ENCODE peak calls at places on chromosomes 12 and 14, in eight cellular contexts. One of them, this sample, is unnamed. For H3K4me1, the result is how much of the 10 kb centered on the place peaks cover.

GRCh38 chr12:27207626-27208413 is 36.3 kb upstream of the STK38L start:
- DNase-seq in K562: no peak
- DNase-seq in IMR-90: peak
- DNase-seq in adrenal gland: no peak
- DNase-seq in ovary: no peak
- DNase-seq in A549: no peak
- DNase-seq in HepG2: no peak
- DNase-seq in esophagus squamous epithelium: no peak
- DNase-seq in this sample: no peak

GRCh38 chr12:102833687-102834435 is 83.2 kb downstream of the PAH start:
- DNase-seq in K562: no peak
- DNase-seq in IMR-90: no peak
- DNase-seq in adrenal gland: no peak
- DNase-seq in ovary: peak
- DNase-seq in A549: no peak
- DNase-seq in HepG2: no peak
- DNase-seq in esophagus squamous epithelium: no peak
- DNase-seq in this sample: no peak

GRCh38 chr14:85415015-85415712 is 114.8 kb upstream of the FLRT2 start:
- DNase-seq in K562: no peak
- DNase-seq in IMR-90: peak
- DNase-seq in adrenal gland: peak
- DNase-seq in ovary: peak
- DNase-seq in A549: peak
- DNase-seq in HepG2: peak
- DNase-seq in esophagus squamous epithelium: no peak
- DNase-seq in this sample: peak

GRCh38 chr12:118237908-118238307 is 102.0 kb downstream of the PEBP1 start:
- DNase-seq in K562: no peak
- DNase-seq in IMR-90: peak
- DNase-seq in adrenal gland: no peak
- DNase-seq in ovary: no peak
- DNase-seq in A549: no peak
- DNase-seq in HepG2: no peak
- DNase-seq in esophagus squamous epithelium: no peak
- DNase-seq in this sample: no peak

GRCh38 chr14:103078420-103078749 is 5.6 kb upstream of the LBHD2 start:
- DNase-seq in K562: peak
- DNase-seq in IMR-90: peak
- DNase-seq in adrenal gland: peak
- DNase-seq in ovary: peak
- DNase-seq in A549: peak
- DNase-seq in HepG2: peak
- DNase-seq in esophagus squamous epithelium: no peak
- DNase-seq in this sample: peak

GRCh38 chr12:111093428-111094142 is 173.2 kb upstream of the MYL2 start:
- DNase-seq in K562: no peak
- DNase-seq in IMR-90: no peak
- DNase-seq in adrenal gland: no peak
- DNase-seq in ovary: no peak
- DNase-seq in A549: no peak
- DNase-seq in HepG2: no peak
- DNase-seq in esophagus squamous epithelium: no peak
- DNase-seq in this sample: no peak

GRCh38 chr12:32305163-32305562 is 94.2 kb upstream of the FGD4 start:
- DNase-seq in K562: no peak
- DNase-seq in IMR-90: peak
- DNase-seq in adrenal gland: no peak
- DNase-seq in ovary: no peak
- DNase-seq in A549: peak
- DNase-seq in HepG2: peak
- DNase-seq in esophagus squamous epithelium: no peak
- DNase-seq in this sample: no peak

GRCh38 chr14:58994130-58994529 is 194.3 kb upstream of the DAAM1 start:
- DNase-seq in K562: no peak
- DNase-seq in IMR-90: no peak
- DNase-seq in adrenal gland: no peak
- DNase-seq in ovary: no peak
- DNase-seq in A549: no peak
- DNase-seq in HepG2: no peak
- DNase-seq in esophagus squamous epithelium: no peak
- DNase-seq in this sample: no peak

DNA sequence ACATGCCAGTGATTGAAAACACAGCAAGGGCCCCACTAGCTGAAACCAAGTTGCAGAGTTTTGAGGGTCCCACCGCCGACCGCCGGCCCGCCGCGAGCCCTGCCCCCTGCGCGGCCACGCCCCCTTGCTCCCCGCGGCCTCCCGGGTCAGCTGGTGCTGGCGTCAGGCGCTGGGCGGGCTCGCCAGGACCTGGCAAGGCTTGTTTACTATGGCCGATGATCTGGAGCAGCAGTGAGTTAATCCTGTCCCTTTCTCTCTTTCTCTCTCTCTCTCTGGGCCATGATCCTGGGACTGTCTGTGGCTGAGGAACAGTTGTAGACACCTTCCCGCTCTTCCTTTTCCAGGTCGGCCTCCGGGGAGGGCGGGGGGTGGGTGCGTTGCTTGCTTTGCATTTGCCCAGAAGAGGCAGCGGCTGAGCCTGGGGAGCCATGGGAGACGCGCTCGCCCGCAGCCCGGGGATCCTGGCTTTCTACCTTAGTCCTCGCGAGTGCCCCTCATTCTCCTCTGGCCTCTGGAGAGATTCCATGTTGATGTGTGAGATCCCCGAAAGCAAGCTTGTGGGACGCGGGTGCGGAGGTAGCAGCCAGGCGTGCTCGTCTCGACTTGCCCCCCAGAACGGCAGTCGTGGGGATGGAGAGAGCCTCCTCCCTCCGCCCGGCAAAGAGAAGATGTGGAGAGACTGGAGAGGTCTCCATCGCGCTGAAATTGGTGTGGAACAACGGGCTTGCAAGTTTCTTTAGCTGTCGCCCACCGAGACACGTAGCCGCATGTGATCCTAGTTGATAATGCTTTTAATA is at the start of gene ABHD4:
- DNase-seq in K562: peak
- DNase-seq in IMR-90: peak
- DNase-seq in adrenal gland: peak
- DNase-seq in ovary: peak
- DNase-seq in A549: peak
- DNase-seq in HepG2: peak
- DNase-seq in esophagus squamous epithelium: no peak
- DNase-seq in this sample: peak
- TF ChIP-seq POLR2A in K562: peak
- TF ChIP-seq POLR2A in IMR-90: peak
- TF ChIP-seq POLR2A in adrenal gland: peak
- TF ChIP-seq POLR2A in ovary: no peak
- TF ChIP-seq POLR2A in A549: peak
- TF ChIP-seq POLR2A in HepG2: no peak
- TF ChIP-seq POLR2A in esophagus squamous epithelium: peak
- TF ChIP-seq POLR2A in this sample: peak

GRCh38 chr14:40221428-40221827 is 789.2 kb upstream of the FBXO33 start:
- DNase-seq in K562: no peak
- DNase-seq in IMR-90: no peak
- DNase-seq in adrenal gland: no peak
- DNase-seq in ovary: no peak
- DNase-seq in A549: no peak
- DNase-seq in HepG2: no peak
- DNase-seq in esophagus squamous epithelium: no peak
- DNase-seq in this sample: no peak

GRCh38 chr14:40216976-40217375 is 784.7 kb upstream of the FBXO33 start:
- DNase-seq in K562: no peak
- DNase-seq in IMR-90: no peak
- DNase-seq in adrenal gland: no peak
- DNase-seq in ovary: no peak
- DNase-seq in A549: no peak
- DNase-seq in HepG2: no peak
- DNase-seq in esophagus squamous epithelium: no peak
- DNase-seq in this sample: no peak

GRCh38 chr14:40219032-40219431 is 786.8 kb upstream of the FBXO33 start:
- DNase-seq in K562: no peak
- DNase-seq in IMR-90: no peak
- DNase-seq in adrenal gland: no peak
- DNase-seq in ovary: no peak
- DNase-seq in A549: no peak
- DNase-seq in HepG2: no peak
- DNase-seq in esophagus squamous epithelium: no peak
- DNase-seq in this sample: no peak

GRCh38 chr14:40222996-40223395 is 790.8 kb upstream of the FBXO33 start:
- DNase-seq in K562: no peak
- DNase-seq in IMR-90: no peak
- DNase-seq in adrenal gland: no peak
- DNase-seq in ovary: no peak
- DNase-seq in A549: no peak
- DNase-seq in HepG2: no peak
- DNase-seq in esophagus squamous epithelium: no peak
- DNase-seq in this sample: no peak

GRCh38 chr14:40218282-40218941 is 786.2 kb upstream of the FBXO33 start:
- DNase-seq in K562: no peak
- DNase-seq in IMR-90: no peak
- DNase-seq in adrenal gland: no peak
- DNase-seq in ovary: no peak
- DNase-seq in A549: no peak
- DNase-seq in HepG2: no peak
- DNase-seq in esophagus squamous epithelium: no peak
- DNase-seq in this sample: no peak
- H3K4me3 ChIP-seq in K562: no peak
- H3K4me3 ChIP-seq in IMR-90: no peak
- H3K4me3 ChIP-seq in adrenal gland: no peak
- H3K4me3 ChIP-seq in ovary: no peak
- H3K4me3 ChIP-seq in A549: no peak
- H3K4me3 ChIP-seq in HepG2: no peak
- H3K4me3 ChIP-seq in esophagus squamous epithelium: no peak
- H3K4me3 ChIP-seq in this sample: no peak

GRCh38 chr12:11186837-11187236 is at the start of gene TAS2R42:
- DNase-seq in K562: no peak
- DNase-seq in IMR-90: no peak
- DNase-seq in adrenal gland: no peak
- DNase-seq in ovary: no peak
- DNase-seq in A549: no peak
- DNase-seq in HepG2: no peak
- DNase-seq in esophagus squamous epithelium: no peak
- DNase-seq in this sample: no peak
- H3K4me1 ChIP-seq in K562: under half
- H3K4me1 ChIP-seq in IMR-90: under half
- H3K4me1 ChIP-seq in adrenal gland: under half
- H3K4me1 ChIP-seq in ovary: under half
- H3K4me1 ChIP-seq in A549: under half
- H3K4me1 ChIP-seq in HepG2: under half
- H3K4me1 ChIP-seq in esophagus squamous epithelium: under half
- H3K4me1 ChIP-seq in this sample: under half

DNA sequence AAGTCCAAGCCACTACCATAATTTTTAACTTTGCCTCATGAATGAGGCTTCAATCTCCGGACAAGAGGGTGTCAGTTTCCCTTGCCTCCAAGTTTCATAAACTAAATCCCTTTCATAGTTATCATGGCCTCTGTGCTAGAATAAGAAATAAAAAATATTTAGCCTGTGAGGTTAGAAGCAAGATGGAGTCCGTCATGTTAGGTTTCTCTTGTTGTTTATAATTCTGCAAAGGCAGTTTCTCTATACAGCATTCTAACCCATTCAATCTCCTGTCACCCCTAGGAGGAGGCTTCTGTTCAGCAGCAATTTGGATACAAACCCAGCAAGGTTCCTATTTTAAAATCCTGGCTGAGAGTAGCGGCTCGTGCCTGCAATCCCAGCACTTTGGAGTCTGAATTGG is 15.8 kb upstream of the RAN start:
- DNase-seq in K562: no peak
- DNase-seq in IMR-90: no peak
- DNase-seq in adrenal gland: no peak
- DNase-seq in ovary: no peak
- DNase-seq in A549: no peak
- DNase-seq in HepG2: no peak
- DNase-seq in esophagus squamous epithelium: no peak
- DNase-seq in this sample: no peak
- TF ChIP-seq POLR2A in K562: no peak
- TF ChIP-seq POLR2A in IMR-90: no peak
- TF ChIP-seq POLR2A in adrenal gland: no peak
- TF ChIP-seq POLR2A in ovary: no peak
- TF ChIP-seq POLR2A in A549: no peak
- TF ChIP-seq POLR2A in HepG2: no peak
- TF ChIP-seq POLR2A in esophagus squamous epithelium: no peak
- TF ChIP-seq POLR2A in this sample: no peak

This sample was measured in gastrocnemius medialis.